ENCODE peak calls at places on chromosomes 1 and 21, in nine cellular contexts. V is GM20000, U is neural crest cell, Q is AG04449, E is A549, G is cardiac muscle cell, L is Panc1, J is fibroblast of lung, F is ovary. H is an unnamed sample.
A peak's percentile ranks its signal among the peaks of the same experiment; 100 is the strongest.

GRCh38 chr1:57088689-57089088 is 122.9 kb upstream of the C8B start:
- DNase-seq in V (no peak), U (no peak), Q (no peak), E (no peak), G (peak; percentile 26), L (no peak), J (peak; percentile 13), F (no peak), H (no peak)

GRCh38 chr1:230109871-230110667 is 43.0 kb downstream of the GALNT2 start:
- DNase-seq in V (peak; percentile 84), U (no peak), Q (no peak), E (no peak), G (no peak), L (no peak), J (no peak), F (no peak), H (no peak)

GRCh38 chr1:83697220-83697619 is 301.7 kb downstream of the TTLL7 start:
- DNase-seq in V (no peak), U (no peak), Q (no peak), E (no peak), G (no peak), L (no peak), J (no peak), F (no peak), H (no peak)

GRCh38 chr1:40848530-40849189 is 13.5 kb downstream of the CITED4 start:
- DNase-seq in V (no peak), U (peak; percentile 46), Q (no peak), E (peak; percentile 74), G (peak; percentile 80), L (no peak), J (peak; percentile 50), F (peak; percentile 67), H (no peak)

GRCh38 chr1:155082941-155083541 is 4.4 kb downstream of the EFNA3 start:
- DNase-seq in V (no peak), U (no peak), Q (no peak), E (no peak), G (no peak), L (no peak), J (no peak), F (no peak), H (no peak)

GRCh38 chr1:84370831-84371394 is 27.4 kb upstream of the DNASE2B start:
- DNase-seq in V (no peak), U (no peak), Q (no peak), E (peak; percentile 4), G (no peak), L (no peak), J (peak; percentile 86), F (no peak), H (no peak)

GRCh38 chr1:114130213-114130612 is 23.5 kb downstream of the SYT6 start:
- DNase-seq in V (no peak), U (no peak), Q (no peak), E (no peak), G (no peak), L (no peak), J (no peak), F (no peak), H (no peak)

GRCh38 chr1:205444931-205445652 is 10.8 kb downstream of the BLACAT1 start:
- DNase-seq in V (no peak), U (no peak), Q (no peak), E (no peak), G (peak; percentile 43), L (no peak), J (peak; percentile 48), F (no peak), H (no peak)

GRCh38 chr1:229479660-229480399 is 28.3 kb downstream of the NUP133 start:
- DNase-seq in V (peak; percentile 46), U (no peak), Q (no peak), E (no peak), G (peak; percentile 27), L (no peak), J (no peak), F (no peak), H (no peak)

GRCh38 chr1:230321741-230322420 is 104.3 kb downstream of the PGBD5 start:
- DNase-seq in V (no peak), U (no peak), Q (no peak), E (no peak), G (no peak), L (no peak), J (no peak), F (no peak), H (no peak)

GRCh38 chr21:34722684-34723300 is 54.0 kb downstream of the CLIC6 start:
- DNase-seq in V (peak; percentile 44), U (peak; percentile 6), Q (no peak), E (no peak), G (no peak), L (peak; percentile 30), J (no peak), F (no peak), H (no peak)
- TF ChIP-seq CTCF in V (peak; percentile 45), U (peak; percentile 58), Q (peak; percentile 24), E (no peak), G (peak; percentile 53), L (peak; percentile 71), J (peak; percentile 41), F (no peak), H (peak; percentile 68)

DNA sequence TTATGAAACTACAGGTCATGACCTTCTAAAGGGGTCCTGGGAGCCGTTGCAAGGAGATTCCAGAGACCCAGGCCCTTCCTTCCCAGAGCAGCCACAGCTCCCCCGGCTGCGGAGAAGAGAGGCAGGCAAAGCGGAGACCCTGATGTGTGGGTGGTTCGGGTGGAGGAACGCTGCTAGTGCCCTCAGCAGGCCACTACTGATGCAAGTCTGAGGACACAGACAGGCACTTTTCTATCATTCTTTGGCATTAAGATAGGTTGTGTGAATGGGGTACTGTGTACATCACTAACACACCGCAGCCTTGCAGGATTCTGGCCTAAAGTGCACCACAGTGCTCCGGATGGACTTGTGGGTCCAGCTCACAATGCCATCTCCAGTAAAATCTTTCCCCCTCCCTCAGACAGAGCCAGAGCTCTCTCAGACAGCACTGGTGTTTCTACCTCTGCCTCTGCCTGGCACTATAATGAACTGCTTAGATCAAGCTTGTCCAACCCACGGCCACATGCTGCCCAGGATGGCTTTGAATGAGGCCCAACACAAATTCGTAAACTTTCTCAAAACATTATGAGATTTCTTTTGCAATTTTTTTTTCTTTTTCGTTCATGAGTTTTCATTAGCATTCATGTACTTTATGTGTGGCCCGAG is 121.4 kb downstream of the TGFBR3 start:
- DNase-seq in V (no peak), U (peak; percentile 22), Q (no peak), E (no peak), G (peak; percentile 32), L (no peak), J (no peak), F (no peak), H (no peak)
- TF ChIP-seq CTCF in V (no peak), U (no peak), Q (no peak), E (no peak), G (no peak), L (peak; percentile 23), J (no peak), F (no peak), H (no peak)

DNA sequence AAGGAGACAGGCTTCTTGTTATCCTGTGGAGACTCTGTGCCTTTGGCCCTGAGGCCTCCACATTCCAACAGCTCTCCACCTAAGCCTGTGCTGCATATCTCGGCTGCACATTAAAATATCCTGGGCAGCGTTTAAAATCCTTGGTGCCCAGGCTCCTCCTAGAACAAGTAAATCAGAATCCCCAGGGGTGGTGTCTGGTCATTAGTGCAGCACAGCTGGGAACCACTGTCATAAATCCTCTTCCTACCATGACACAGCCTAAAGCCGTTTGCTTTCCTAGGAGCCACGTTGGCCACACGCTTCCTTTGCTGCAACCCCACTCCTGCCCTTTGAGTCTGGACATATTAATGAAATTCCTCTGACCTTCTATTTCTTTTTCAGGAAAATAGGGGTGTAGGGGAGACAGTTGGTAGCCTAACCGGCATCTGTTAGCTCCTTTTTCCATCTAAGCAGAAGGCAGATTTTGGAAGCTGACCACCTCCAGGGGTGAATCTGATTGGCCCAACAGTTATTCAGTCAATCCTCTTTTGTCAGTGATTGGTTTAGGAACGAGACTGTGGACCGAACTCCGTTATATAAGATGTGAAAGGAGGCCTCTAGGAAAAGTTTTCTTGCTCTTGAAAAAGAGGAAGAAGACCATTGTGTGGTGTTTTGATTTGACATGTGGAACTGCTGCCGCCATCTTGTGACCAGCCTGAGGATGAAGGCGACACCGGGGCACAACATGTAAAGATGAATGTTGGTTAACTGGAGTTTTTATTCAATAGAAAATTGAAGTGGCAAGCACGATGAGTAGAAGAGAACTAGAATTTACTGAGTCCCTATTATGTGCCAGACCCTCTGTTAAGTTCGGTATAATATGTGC is 41.9 kb downstream of the JUN start:
- DNase-seq in V (no peak), U (no peak), Q (no peak), E (no peak), G (no peak), L (no peak), J (no peak), F (no peak), H (no peak)
- TF ChIP-seq CTCF in V (no peak), U (no peak), Q (no peak), E (no peak), G (no peak), L (no peak), J (no peak), F (no peak), H (no peak)

DNA sequence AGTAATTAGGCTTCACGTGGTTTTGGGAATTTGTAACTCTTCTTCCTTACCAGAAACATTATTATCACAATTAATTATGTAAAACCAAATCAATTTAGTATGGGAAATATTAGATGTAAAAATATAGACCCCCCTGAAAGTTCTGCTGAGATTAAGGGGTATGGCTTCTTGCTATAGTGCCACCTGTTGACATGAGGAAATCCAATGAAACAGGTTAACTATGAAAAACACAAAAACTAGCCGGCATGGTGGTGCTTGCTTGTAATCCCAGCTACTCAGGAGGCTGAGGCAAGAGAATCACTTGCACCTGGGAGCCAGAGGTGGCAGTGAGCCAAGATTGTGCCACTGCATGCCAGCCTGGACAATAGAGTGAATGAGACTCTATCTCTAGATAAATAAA is 49.2 kb downstream of the MAP3K21 start:
- DNase-seq in V (no peak), U (no peak), Q (no peak), E (no peak), G (no peak), L (no peak), J (no peak), F (no peak), H (no peak)
- TF ChIP-seq CTCF in V (no peak), U (no peak), Q (no peak), E (peak; percentile 15), G (no peak), L (peak; percentile 23), J (no peak), F (no peak), H (peak; percentile 22)

GRCh38 chr1:112727716-112728115 is 12.6 kb upstream of the PPM1J start:
- DNase-seq in V (no peak), U (no peak), Q (no peak), E (no peak), G (no peak), L (no peak), J (no peak), F (no peak), H (no peak)
- TF ChIP-seq CTCF in V (no peak), U (no peak), Q (no peak), E (no peak), G (no peak), L (no peak), J (no peak), F (no peak), H (no peak)

GRCh38 chr1:45490623-45491463 is at the start of gene TESK2:
- DNase-seq in V (peak; percentile 94), U (peak; percentile 87), Q (peak; percentile 94), E (peak; percentile 99), G (peak; percentile 99), L (peak; percentile 97), J (peak; percentile 100), F (peak; percentile 98), H (no peak)
- TF ChIP-seq CTCF in V (no peak), U (peak; percentile 32), Q (peak; percentile 16), E (no peak), G (no peak), L (no peak), J (no peak), F (peak; percentile 32), H (no peak)